ENCODE peak calls at places on chromosomes 13 and 19, in five cellular contexts. Z is mesenchymal stem cell, X is IMR-90, N is H9, F is H1. A is an unnamed sample.

GRCh38 chr13:74299688-74300087 is 165.5 kb upstream of the KLF12 start:
- DNase-seq in Z (no peak), X (no peak), N (no peak), F (no peak), A (no peak)

GRCh38 chr13:96817336-96817941 is 176.8 kb downstream of the OXGR1 start:
- DNase-seq in Z (peak; percentile 43), X (peak; percentile 10), N (no peak), F (no peak), A (peak; percentile 23)

GRCh38 chr13:75258159-75258782 is 223.7 kb downstream of the TBC1D4 start:
- DNase-seq in Z (peak; percentile 55), X (peak; percentile 55), N (no peak), F (no peak), A (peak; percentile 48)

GRCh38 chr13:104773775-104774174 is 1707.6 kb upstream of the SLC10A2 start:
- DNase-seq in Z (peak; percentile 82), X (peak; percentile 54), N (no peak), F (peak; percentile 51), A (peak; percentile 35)

GRCh38 chr19:2167896-2168618 is 4.3 kb downstream of the DOT1L start:
- DNase-seq in Z (peak; percentile 83), X (peak; percentile 44), N (no peak), F (no peak), A (no peak)

GRCh38 chr19:18379803-18380747 is 5.9 kb upstream of the GDF15 start:
- DNase-seq in Z (peak; percentile 71), X (peak; percentile 96), N (peak; percentile 64), F (no peak), A (no peak)

GRCh38 chr13:106756446-106756845 is 188.5 kb upstream of the ARGLU1 start:
- DNase-seq in Z (no peak), X (no peak), N (peak; percentile 47), F (no peak), A (peak; percentile 55)

GRCh38 chr19:45171211-45171623 is 6.8 kb downstream of the TRAPPC6A start:
- DNase-seq in Z (no peak), X (no peak), N (no peak), F (no peak), A (no peak)

GRCh38 chr19:916645-917322 is 349 bp upstream of the KISS1R start:
- DNase-seq in Z (no peak), X (no peak), N (peak; percentile 61), F (peak; percentile 79), A (no peak)

GRCh38 chr13:99067160-99067985 is 89.5 kb upstream of the DOCK9 start:
- DNase-seq in Z (peak; percentile 70), X (peak; percentile 85), N (no peak), F (no peak), A (no peak)

GRCh38 chr13:74990992-74991391 is 491.0 kb downstream of the TBC1D4 start:
- DNase-seq in Z (no peak), X (no peak), N (no peak), F (no peak), A (no peak)

DNA sequence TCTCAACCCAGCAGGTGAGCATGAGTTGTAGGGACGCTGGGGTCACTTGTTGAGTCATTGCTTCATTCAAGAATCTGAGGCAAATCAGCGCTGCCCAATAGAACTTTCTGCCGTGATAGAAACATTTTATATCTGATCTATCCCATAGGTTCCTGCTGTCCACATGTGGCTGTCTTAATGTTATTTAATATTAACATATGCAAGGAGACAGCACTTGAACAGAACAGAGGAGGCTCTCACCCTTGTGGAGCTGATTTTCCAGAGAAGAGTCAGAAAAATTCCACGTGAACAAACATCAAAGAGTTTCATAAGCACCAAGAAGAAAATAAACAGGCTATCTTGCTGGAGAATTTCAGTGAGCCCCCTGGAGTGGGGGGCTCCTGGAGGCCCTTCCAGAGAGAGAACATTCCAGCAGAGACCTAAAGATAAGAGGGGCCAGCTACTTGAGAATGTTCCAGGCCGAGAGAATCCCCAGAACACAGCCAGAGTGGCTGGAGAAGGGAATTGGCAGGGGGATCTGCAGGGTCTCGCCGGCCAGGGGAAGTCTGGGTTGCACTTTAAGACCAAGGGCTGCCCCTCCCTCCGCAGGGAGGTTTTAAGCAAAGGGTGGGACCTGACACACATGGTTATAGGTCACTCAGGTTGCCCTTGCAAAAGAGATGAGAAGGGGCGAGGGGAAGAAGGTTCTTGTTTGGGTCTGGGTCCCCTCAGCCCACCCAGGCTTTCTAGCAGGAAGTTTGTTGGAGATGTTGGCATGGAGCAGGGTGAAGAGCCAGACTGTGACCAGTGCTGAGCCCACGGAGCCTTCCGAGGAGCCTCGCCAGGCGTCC is 135.7 kb downstream of the CRYL1 start:
- DNase-seq in Z (no peak), X (no peak), N (no peak), F (no peak), A (no peak)
- H3K14ac ChIP-seq in Z (no peak overlapping the region), X (no peak overlapping the region), N (no peak overlapping the region), F (no peak overlapping the region), A (no peak overlapping the region)

GRCh38 chr19:33375156-33375744 is 1.7 kb downstream of the CEBPG start:
- DNase-seq in Z (peak; percentile 5), X (no peak), N (no peak), F (no peak), A (no peak)
- H3K4me1 ChIP-seq in Z (peaks cover 9% of the 10 kb centered on the region), X (peaks cover 8% of the 10 kb centered on the region), N (peaks cover 4% of the 10 kb centered on the region), F (peaks cover 4% of the 10 kb centered on the region), A (peaks cover 16% of the 10 kb centered on the region)

GRCh38 chr13:25044071-25044470 is 51.9 kb upstream of the PABPC3 start:
- DNase-seq in Z (no peak), X (no peak), N (no peak), F (no peak), A (no peak)
- H2BK15ac ChIP-seq in Z (no peak overlapping the region), X (no peak overlapping the region), N (no peak overlapping the region), F (no peak overlapping the region), A (no peak overlapping the region)

DNA sequence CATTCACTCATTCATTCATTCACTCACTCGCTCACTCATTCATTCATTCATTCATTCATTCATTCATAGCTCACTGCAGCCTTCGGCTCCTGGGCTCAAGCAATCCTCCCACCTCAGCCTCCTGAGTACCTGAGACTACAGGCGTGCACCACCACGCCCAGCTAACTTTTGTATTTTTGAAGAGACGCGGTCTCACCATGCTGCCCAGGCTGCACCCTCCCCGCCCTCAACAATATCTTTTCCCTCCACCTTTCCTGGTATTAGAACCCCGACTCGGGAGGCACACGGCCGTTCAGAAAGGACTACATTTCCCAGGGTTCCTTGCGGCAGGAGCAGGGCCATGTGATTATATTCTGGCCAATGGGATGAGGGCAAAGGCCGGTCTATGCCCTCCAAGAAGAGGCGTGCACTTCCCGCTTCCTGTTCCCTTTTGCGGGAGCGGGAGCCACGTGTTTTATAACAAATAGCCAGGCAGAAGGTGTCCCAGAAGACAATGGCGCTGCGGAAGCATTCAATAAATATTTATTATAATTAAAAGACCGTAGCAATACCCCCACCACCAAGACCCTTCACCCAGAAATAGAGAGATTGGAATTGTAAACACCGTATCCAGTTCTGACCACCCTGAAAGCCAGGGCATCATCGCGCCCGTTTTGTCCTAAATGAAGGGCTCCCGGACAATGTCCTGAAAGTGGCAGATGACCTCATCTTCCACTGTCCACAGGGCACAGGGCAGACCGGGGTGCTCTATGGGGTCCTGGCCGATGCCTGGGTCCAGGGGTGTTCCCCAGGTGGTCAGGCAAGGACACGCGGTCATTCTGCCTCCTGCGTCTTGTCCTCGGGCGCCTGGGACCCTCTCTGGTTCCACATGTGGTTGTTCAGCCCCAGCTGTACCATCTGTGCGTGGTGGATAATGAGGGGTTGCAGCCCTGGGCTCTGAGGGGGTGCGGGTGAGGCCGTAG is 15.8 kb downstream of the TICAM1 start:
- DNase-seq in Z (peak; percentile 93), X (peak; percentile 92), N (peak; percentile 93), F (peak; percentile 88), A (peak; percentile 82)
- H3K14ac ChIP-seq in Z (no peak overlapping the region), X (peak overlapping the region; percentile 27), N (no peak overlapping the region), F (no peak overlapping the region), A (peak overlapping the region; percentile 49)

DNA sequence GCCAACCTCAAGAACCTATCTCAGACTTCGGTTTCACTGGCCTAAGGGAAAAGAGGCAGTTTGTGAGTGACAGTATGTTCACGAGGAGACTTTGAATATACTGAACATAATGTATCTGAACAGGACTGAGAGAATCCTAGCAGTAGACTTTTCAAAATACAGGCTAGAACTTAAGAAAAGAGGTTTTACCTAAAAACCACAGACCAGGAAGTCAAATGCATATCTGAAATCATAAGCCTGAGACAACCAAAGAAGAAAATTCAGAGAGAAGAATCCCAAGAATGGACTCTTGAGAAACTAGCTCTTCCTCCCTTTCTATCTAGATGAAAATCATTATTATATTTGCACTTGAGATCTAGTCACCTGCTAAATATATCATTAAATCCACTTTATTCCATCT is 17.6 kb downstream of the MYCBP2 start:
- DNase-seq in Z (no peak), X (no peak), N (no peak), F (no peak), A (no peak)
- H3K4me1 ChIP-seq in Z (no peaks in the 10 kb centered on the region), X (peaks cover 12% of the 10 kb centered on the region), N (peaks cover 2% of the 10 kb centered on the region), F (no peaks in the 10 kb centered on the region), A (no peaks in the 10 kb centered on the region)

DNA sequence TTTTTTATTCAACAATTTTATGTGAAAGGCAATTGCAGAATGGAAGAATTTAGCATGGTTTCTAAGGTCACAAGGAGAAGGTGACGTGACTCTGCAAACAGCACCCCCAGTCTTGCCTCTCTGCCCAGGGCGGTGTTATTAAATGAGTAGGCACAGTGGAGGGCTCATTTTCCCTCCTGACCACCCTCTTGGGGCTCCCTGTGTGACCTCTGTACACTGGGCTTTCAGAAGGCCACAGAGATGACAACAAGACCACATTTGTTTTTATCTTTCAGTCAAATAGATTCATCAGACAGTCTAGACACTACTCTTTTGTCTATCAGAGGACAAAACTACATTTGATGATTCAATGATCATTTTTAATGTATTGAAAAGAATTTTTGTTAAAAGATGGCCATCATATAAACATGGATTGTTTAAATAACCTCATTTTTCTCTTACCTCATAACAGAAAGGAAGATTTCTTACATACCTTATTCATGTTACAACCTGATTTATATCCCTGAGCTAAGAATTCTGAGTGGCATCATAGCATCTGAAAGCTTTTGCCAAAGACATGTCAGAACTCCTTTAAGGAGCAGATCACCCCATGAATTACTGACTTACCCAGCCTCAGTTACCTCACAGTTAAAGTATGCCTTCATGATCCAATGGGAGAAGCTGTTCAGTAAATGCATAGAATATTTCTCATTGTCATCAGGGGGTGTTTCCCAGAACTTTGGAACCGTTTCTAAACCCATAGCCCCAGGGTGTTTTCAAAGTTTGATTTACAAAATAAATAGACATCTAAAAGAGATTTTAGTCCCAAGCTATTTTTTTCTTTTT is 184.0 kb upstream of the RFC3 start:
- DNase-seq in Z (peak; percentile 29), X (peak; percentile 40), N (no peak), F (no peak), A (no peak)
- H2BK15ac ChIP-seq in Z (no peak overlapping the region), X (peak overlapping the region; percentile 31), N (no peak overlapping the region), F (no peak overlapping the region), A (no peak overlapping the region)

GRCh38 chr19:3669134-3669436 is 31.2 kb downstream of the PIP5K1C start:
- DNase-seq in Z (no peak), X (no peak), N (no peak), F (no peak), A (no peak)
- H3K14ac ChIP-seq in Z (peak overlapping the region; percentile 13), X (no peak overlapping the region), N (no peak overlapping the region), F (no peak overlapping the region), A (peak overlapping the region; percentile 89)

GRCh38 chr13:86298741-86299140 is 499.5 kb upstream of the SLITRK6 start:
- DNase-seq in Z (no peak), X (no peak), N (no peak), F (no peak), A (no peak)
- H3K4me1 ChIP-seq in Z (no peaks in the 10 kb centered on the region), X (no peaks in the 10 kb centered on the region), N (no peaks in the 10 kb centered on the region), F (no peaks in the 10 kb centered on the region), A (no peaks in the 10 kb centered on the region)

A was measured in neuronal stem cell.